ENCODE peak calls at places on chromosomes 16 and 17, in nine cellular contexts. P is A549, X is adrenal gland, K is heart left ventricle, N is tibial nerve, A is esophagus squamous epithelium, R is GM12891, W is testis, C is spleen. V is an unnamed sample.

GRCh38 chr17:78665952-78666920 is 89.0 kb upstream of the DNAH17 start:
- DNase-seq in P (no peak), X (peak), K (peak), N (peak), A (no peak), R (no peak), W (no peak), C (peak), V (no peak)

GRCh38 chr16:85151603-85152413 is 39.5 kb upstream of the CIBAR2 start:
- DNase-seq in P (no peak), X (peak), K (peak), N (peak), A (no peak), R (no peak), W (peak), C (no peak), V (peak)

GRCh38 chr17:75508122-75508719 is 7.1 kb downstream of the CASKIN2 start:
- DNase-seq in P (no peak), X (no peak), K (no peak), N (no peak), A (no peak), R (no peak), W (no peak), C (no peak), V (peak)

GRCh38 chr17:59506907-59507726 is 58.3 kb upstream of the DHX40 start:
- DNase-seq in P (no peak), X (peak), K (no peak), N (no peak), A (no peak), R (no peak), W (no peak), C (no peak), V (no peak)

GRCh38 chr17:32020943-32021617 is 13.9 kb downstream of the LRRC37B start:
- DNase-seq in P (no peak), X (no peak), K (no peak), N (no peak), A (no peak), R (no peak), W (no peak), C (no peak), V (no peak)

GRCh38 chr16:11526921-11527320 is 59.8 kb downstream of the LITAF start:
- DNase-seq in P (no peak), X (no peak), K (no peak), N (no peak), A (no peak), R (no peak), W (no peak), C (no peak), V (no peak)

GRCh38 chr17:39938140-39938869 is 10.8 kb downstream of the LRRC3C start:
- DNase-seq in P (no peak), X (no peak), K (no peak), N (no peak), A (no peak), R (no peak), W (no peak), C (no peak), V (no peak)

GRCh38 chr16:12862327-12862726 is 39.1 kb upstream of the SHISA9 start:
- DNase-seq in P (no peak), X (no peak), K (no peak), N (no peak), A (no peak), R (no peak), W (no peak), C (no peak), V (no peak)

GRCh38 chr17:78485416-78486168 is 91.6 kb downstream of the DNAH17 start:
- DNase-seq in P (no peak), X (no peak), K (no peak), N (no peak), A (no peak), R (no peak), W (no peak), C (no peak), V (no peak)

GRCh38 chr17:33753452-33753851 is 460.4 kb upstream of the ASIC2 start:
- DNase-seq in P (no peak), X (no peak), K (no peak), N (no peak), A (no peak), R (no peak), W (no peak), C (no peak), V (no peak)

GRCh38 chr16:165218-165538 is 600 bp upstream of the HBM start:
- DNase-seq in P (no peak), X (no peak), K (no peak), N (no peak), A (no peak), R (no peak), W (no peak), C (no peak), V (no peak)

GRCh38 chr16:69311533-69312388 is 611 bp downstream of the VPS4A start:
- DNase-seq in P (peak), X (peak), K (no peak), N (no peak), A (no peak), R (peak), W (peak), C (peak), V (peak)

GRCh38 chr17:4931974-4932373 is at the start of gene GP1BA:
- DNase-seq in P (no peak), X (no peak), K (no peak), N (no peak), A (no peak), R (no peak), W (no peak), C (no peak), V (no peak)

GRCh38 chr17:8225813-8226535 is 15.6 kb upstream of the AURKB start:
- DNase-seq in P (peak), X (peak), K (peak), N (peak), A (no peak), R (no peak), W (peak), C (no peak), V (peak)

GRCh38 chr16:58331024-58331707 is 36.3 kb upstream of the PRSS54 start:
- DNase-seq in P (no peak), X (no peak), K (no peak), N (no peak), A (no peak), R (no peak), W (no peak), C (no peak), V (no peak)

GRCh38 chr17:38578229-38578628 is 27.5 kb downstream of the SRCIN1 start:
- DNase-seq in P (no peak), X (no peak), K (no peak), N (no peak), A (no peak), R (no peak), W (no peak), C (no peak), V (no peak)

GRCh38 chr17:39755550-39756375 is 18.0 kb downstream of the GRB7 start:
- DNase-seq in P (no peak), X (no peak), K (no peak), N (no peak), A (no peak), R (no peak), W (no peak), C (peak), V (no peak)

GRCh38 chr16:10552998-10553491 is 27.4 kb downstream of the EMP2 start:
- DNase-seq in P (peak), X (peak), K (peak), N (peak), A (no peak), R (peak), W (peak), C (peak), V (no peak)

GRCh38 chr17:66526827-66527226 is 224.4 kb downstream of the PRKCA start:
- DNase-seq in P (no peak), X (no peak), K (no peak), N (no peak), A (no peak), R (no peak), W (no peak), C (no peak), V (no peak)

DNA sequence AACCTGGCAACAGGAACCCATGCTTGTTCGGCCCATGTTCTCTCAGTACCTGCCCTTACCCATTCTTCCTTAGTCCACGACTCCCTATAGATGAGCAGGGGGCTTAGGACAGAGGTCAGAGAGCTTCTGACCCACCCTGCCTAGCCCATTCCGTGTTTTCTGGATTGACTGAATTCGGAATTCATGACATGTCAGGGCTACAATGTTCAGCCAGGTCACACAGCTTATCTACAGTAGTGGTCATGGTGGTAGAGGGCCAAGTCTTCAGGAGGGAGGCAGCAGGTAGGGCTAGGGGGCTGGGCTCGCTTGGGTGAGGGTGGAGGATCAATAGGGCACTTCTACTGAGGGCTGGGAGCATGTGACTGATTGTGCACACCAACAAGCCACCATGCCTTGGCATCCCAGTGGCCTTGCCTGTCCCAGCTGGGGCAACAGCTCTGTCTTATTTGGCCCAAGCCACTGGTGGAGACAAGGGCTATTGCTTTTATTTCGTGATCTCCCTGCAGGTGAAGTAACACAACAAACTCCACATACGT is 3.1 kb downstream of the HEXIM2 start:
- DNase-seq in P (no peak), X (no peak), K (no peak), N (no peak), A (no peak), R (no peak), W (no peak), C (peak), V (no peak)
- TF ChIP-seq POLR2A in P (no peak), X (no peak), K (no peak), N (no peak), A (no peak), R (no peak), W (no peak), C (no peak), V (no peak)

GRCh38 chr17:16552637-16553045 is 16.4 kb downstream of the ZNF287 start:
- DNase-seq in P (no peak), X (no peak), K (no peak), N (no peak), A (no peak), R (no peak), W (no peak), C (no peak), V (no peak)
- TF ChIP-seq POLR2A in P (no peak), X (no peak), K (no peak), N (no peak), A (no peak), R (no peak), W (no peak), C (no peak), V (no peak)

DNA sequence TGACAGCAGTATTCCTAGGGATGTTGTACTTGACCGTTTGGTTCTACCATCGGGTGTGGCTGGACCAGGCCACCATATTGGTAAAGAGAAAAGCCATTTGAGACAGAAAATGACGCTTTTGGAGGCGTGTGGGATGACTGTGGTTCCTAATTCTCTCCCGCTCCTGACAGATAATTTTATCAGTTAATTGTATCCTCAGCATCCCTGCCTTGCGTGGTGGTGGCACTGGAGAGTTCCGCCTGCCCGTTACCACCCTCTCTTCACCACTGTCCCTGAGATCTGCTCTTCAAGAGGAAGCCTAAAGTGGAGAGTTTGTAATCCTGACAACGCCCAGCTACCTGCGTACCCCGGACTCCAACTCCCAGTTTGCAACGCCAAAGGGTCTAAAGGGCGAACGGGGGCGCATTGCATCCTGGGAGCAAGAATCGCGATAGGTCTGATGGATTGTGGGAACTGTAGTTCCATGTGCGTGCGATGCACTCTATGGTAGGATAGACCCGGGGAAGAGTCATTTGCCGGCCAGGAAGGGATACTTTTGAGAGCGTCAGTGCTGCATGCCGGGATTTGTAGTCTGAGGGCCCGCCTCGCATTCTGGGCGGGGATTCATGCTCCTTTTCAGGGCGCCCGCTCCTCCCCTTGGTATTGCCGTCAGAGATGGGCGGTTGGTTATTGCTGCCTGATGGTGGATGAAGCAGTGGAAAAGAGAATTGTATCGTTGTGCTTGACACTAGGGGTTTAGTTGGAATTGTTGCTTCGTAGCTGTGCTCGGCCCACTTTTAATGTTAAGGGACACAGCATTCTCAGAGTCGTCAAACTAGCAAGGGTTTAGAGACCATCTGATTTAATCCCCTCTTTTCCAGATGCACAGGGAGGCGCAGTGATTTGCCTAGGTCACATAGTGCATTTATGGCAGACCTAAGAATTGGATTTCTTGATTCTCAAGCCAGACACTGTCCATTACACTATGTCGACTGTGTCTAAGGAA is 965 bp upstream of the PHF12 start:
- DNase-seq in P (peak), X (peak), K (peak), N (peak), A (peak), R (peak), W (peak), C (peak), V (peak)
- TF ChIP-seq POLR2A in P (peak), X (peak), K (peak), N (peak), A (no peak), R (peak), W (no peak), C (peak), V (peak)

GRCh38 chr17:72599891-72600290 is 479.1 kb downstream of the SOX9 start:
- DNase-seq in P (no peak), X (no peak), K (no peak), N (no peak), A (no peak), R (no peak), W (no peak), C (no peak), V (no peak)
- TF ChIP-seq POLR2A in P (no peak), X (no peak), K (no peak), N (no peak), A (no peak), R (no peak), W (no peak), C (no peak), V (no peak)

GRCh38 chr17:49741692-49742076 is 22.2 kb downstream of the FAM117A start:
- DNase-seq in P (no peak), X (no peak), K (no peak), N (no peak), A (no peak), R (no peak), W (no peak), C (no peak), V (no peak)
- TF ChIP-seq POLR2A in P (no peak), X (no peak), K (no peak), N (no peak), A (no peak), R (no peak), W (no peak), C (no peak), V (no peak)

DNA sequence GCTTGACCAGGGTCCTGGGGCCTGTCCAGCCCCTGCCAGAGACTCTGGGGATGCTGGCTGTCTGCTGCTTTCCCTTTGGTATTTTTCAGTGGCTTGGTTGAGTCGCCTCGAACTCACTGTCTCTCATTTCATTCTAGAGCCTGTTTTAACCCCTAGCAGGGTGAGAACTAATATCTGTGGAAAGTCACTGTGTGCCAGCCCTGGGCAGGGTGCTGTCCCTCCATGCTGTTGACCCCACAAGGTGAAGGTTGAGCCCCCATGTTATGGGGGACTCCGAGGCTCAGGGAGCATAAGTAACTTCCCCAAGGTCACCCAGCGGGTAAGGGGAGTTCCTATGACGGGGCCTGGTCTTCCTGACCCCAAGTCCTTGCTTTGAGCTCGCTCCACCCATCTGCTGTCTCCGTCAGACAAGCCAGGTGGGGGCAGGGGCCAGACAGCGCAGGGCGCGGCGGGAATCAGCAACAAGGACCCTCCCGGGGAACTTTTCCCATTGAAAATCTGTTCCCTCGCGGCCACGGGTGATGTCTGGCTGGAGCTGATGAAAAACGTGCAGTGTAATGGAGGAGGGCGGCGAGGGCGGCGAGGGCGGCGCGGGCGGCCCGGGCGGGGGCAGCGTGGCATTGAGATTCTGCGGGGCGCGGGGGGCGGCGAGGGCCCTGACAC is 32.8 kb downstream of the DCAKD start:
- DNase-seq in P (no peak), X (no peak), K (peak), N (no peak), A (no peak), R (no peak), W (no peak), C (no peak), V (no peak)
- TF ChIP-seq POLR2A in P (no peak), X (no peak), K (no peak), N (no peak), A (no peak), R (no peak), W (no peak), C (no peak), V (peak)

GRCh38 chr17:82014432-82014831 is 8.2 kb downstream of the CENPX start:
- DNase-seq in P (no peak), X (no peak), K (no peak), N (no peak), A (no peak), R (no peak), W (no peak), C (no peak), V (no peak)

GRCh38 chr17:82016061-82016874 is 6.4 kb downstream of the CENPX start:
- DNase-seq in P (no peak), X (no peak), K (no peak), N (no peak), A (no peak), R (no peak), W (no peak), C (no peak), V (no peak)

GRCh38 chr17:82016875-82017459 is 5.7 kb downstream of the CENPX start:
- DNase-seq in P (no peak), X (no peak), K (no peak), N (no peak), A (no peak), R (no peak), W (no peak), C (no peak), V (no peak)

GRCh38 chr17:82014971-82015310 is 7.7 kb downstream of the CENPX start:
- DNase-seq in P (no peak), X (no peak), K (no peak), N (no peak), A (no peak), R (no peak), W (no peak), C (no peak), V (no peak)

DNA sequence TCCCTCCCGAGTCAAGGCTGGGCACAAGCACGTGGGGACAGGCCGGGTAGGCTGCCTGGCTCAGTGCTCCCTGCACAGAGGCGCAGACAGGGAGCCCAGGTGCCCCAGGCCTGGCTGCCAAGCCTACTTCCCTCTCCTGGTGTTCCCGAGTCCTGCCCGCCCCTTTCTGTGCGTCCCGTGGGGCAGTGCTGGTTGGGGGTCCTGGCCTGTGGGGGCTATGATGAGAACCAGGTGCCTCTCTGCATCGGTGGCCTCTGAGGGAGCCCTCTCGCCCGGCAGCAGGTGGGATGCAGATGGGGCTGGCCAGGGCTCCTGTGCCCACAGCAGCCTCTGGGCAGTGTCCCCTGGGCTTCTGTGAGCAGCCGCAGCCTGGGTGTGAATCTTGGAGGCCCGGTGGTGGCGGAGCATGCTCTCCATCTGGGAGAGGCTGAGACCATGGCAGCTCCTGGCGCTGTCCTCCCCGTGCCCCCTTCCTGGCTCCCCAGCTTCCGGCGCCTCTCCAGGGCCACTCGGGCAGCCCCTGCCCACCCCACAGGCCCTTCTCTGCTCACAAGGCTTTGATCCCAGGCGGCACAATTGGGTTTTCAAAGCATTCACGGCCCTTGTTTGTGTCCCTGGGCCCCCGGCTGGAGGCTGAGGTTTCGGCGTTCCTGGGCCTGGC is 7.2 kb downstream of the CENPX start:
- DNase-seq in P (no peak), X (no peak), K (no peak), N (no peak), A (no peak), R (no peak), W (no peak), C (no peak), V (no peak)
- TF ChIP-seq POLR2A in P (no peak), X (no peak), K (no peak), N (no peak), A (no peak), R (no peak), W (no peak), C (no peak), V (no peak)

GRCh38 chr17:2399572-2400473 is 1.0 kb downstream of the MNT start:
- DNase-seq in P (peak), X (peak), K (peak), N (peak), A (peak), R (peak), W (peak), C (peak), V (peak)
- TF ChIP-seq POLR2A in P (peak), X (peak), K (peak), N (peak), A (no peak), R (peak), W (peak), C (peak), V (peak)

GRCh38 chr16:1751946-1752345 is 19.4 kb downstream of the NME3 start:
- DNase-seq in P (no peak), X (no peak), K (no peak), N (no peak), A (no peak), R (no peak), W (no peak), C (no peak), V (no peak)

GRCh38 chr16:1747934-1748333 is 23.4 kb downstream of the NME3 start:
- DNase-seq in P (no peak), X (no peak), K (no peak), N (no peak), A (no peak), R (no peak), W (no peak), C (no peak), V (no peak)

GRCh38 chr16:1745900-1746692 is 25.2 kb downstream of the NME3 start:
- DNase-seq in P (no peak), X (no peak), K (no peak), N (no peak), A (no peak), R (no peak), W (no peak), C (no peak), V (peak)

GRCh38 chr16:1746693-1747195 is 24.6 kb downstream of the NME3 start:
- DNase-seq in P (no peak), X (no peak), K (no peak), N (no peak), A (no peak), R (no peak), W (no peak), C (no peak), V (peak)

GRCh38 chr16:1749152-1750117 is 21.9 kb downstream of the NME3 start:
- DNase-seq in P (no peak), X (no peak), K (no peak), N (no peak), A (no peak), R (no peak), W (no peak), C (peak), V (peak)
- TF ChIP-seq POLR2A in P (no peak), X (no peak), K (no peak), N (no peak), A (no peak), R (no peak), W (no peak), C (no peak), V (no peak)

GRCh38 chr17:1487939-1488825 is 4.3 kb downstream of the MYO1C start:
- DNase-seq in P (peak), X (peak), K (peak), N (peak), A (no peak), R (peak), W (peak), C (peak), V (peak)
- TF ChIP-seq POLR2A in P (peak), X (peak), K (peak), N (peak), A (no peak), R (no peak), W (no peak), C (no peak), V (peak)

V was measured in H54.